ENCODE peak calls at places on chromosome 2, in ten cellular contexts. One of them, this sample, is unnamed.

GRCh38 chr2:7730449-7730848 is 813.2 kb downstream of the RNF144A start:
- DNase-seq in natural killer cell: no peak
- DNase-seq in posterior vena cava: no peak
- DNase-seq in thoracic aorta: no peak
- DNase-seq in cardiac muscle cell: no peak
- DNase-seq in stimulated activated CD4-positive, alpha-beta T cell treated with anti-CD3 and anti-CD28 coated beads, Interleukin-2, amount 100 ng/mL, for 48 hours: no peak
- DNase-seq in EL: no peak
- DNase-seq in HFFc6: no peak
- DNase-seq in HT1080: no peak
- DNase-seq in activated CD8-positive, alpha-beta T cell treated with anti-CD3 and anti-CD28 coated beads for 36 hours: peak
- DNase-seq in this sample: no peak

GRCh38 chr2:214545881-214546280 is 135.0 kb downstream of the VWC2L start:
- DNase-seq in natural killer cell: no peak
- DNase-seq in posterior vena cava: no peak
- DNase-seq in thoracic aorta: no peak
- DNase-seq in cardiac muscle cell: no peak
- DNase-seq in stimulated activated CD4-positive, alpha-beta T cell treated with anti-CD3 and anti-CD28 coated beads, Interleukin-2, amount 100 ng/mL, for 48 hours: no peak
- DNase-seq in EL: no peak
- DNase-seq in HFFc6: no peak
- DNase-seq in HT1080: no peak
- DNase-seq in activated CD8-positive, alpha-beta T cell treated with anti-CD3 and anti-CD28 coated beads for 36 hours: no peak
- DNase-seq in this sample: no peak

GRCh38 chr2:26555246-26556133 is 77.6 kb upstream of the OTOF start:
- DNase-seq in natural killer cell: no peak
- DNase-seq in posterior vena cava: peak
- DNase-seq in thoracic aorta: no peak
- DNase-seq in cardiac muscle cell: no peak
- DNase-seq in stimulated activated CD4-positive, alpha-beta T cell treated with anti-CD3 and anti-CD28 coated beads, Interleukin-2, amount 100 ng/mL, for 48 hours: no peak
- DNase-seq in EL: peak
- DNase-seq in HFFc6: no peak
- DNase-seq in HT1080: no peak
- DNase-seq in activated CD8-positive, alpha-beta T cell treated with anti-CD3 and anti-CD28 coated beads for 36 hours: no peak
- DNase-seq in this sample: no peak

GRCh38 chr2:10303634-10304378 is 1.1 kb downstream of the HPCAL1 start:
- DNase-seq in natural killer cell: peak
- DNase-seq in posterior vena cava: peak
- DNase-seq in thoracic aorta: no peak
- DNase-seq in cardiac muscle cell: peak
- DNase-seq in stimulated activated CD4-positive, alpha-beta T cell treated with anti-CD3 and anti-CD28 coated beads, Interleukin-2, amount 100 ng/mL, for 48 hours: peak
- DNase-seq in EL: peak
- DNase-seq in HFFc6: peak
- DNase-seq in HT1080: peak
- DNase-seq in activated CD8-positive, alpha-beta T cell treated with anti-CD3 and anti-CD28 coated beads for 36 hours: peak
- DNase-seq in this sample: peak

GRCh38 chr2:100742884-100743283 is 77.1 kb upstream of the NPAS2 start:
- DNase-seq in natural killer cell: no peak
- DNase-seq in posterior vena cava: no peak
- DNase-seq in thoracic aorta: no peak
- DNase-seq in cardiac muscle cell: no peak
- DNase-seq in stimulated activated CD4-positive, alpha-beta T cell treated with anti-CD3 and anti-CD28 coated beads, Interleukin-2, amount 100 ng/mL, for 48 hours: no peak
- DNase-seq in EL: peak
- DNase-seq in HFFc6: peak
- DNase-seq in HT1080: no peak
- DNase-seq in activated CD8-positive, alpha-beta T cell treated with anti-CD3 and anti-CD28 coated beads for 36 hours: no peak
- DNase-seq in this sample: no peak

GRCh38 chr2:88765154-88765948 is 73.9 kb downstream of the RPIA start:
- DNase-seq in natural killer cell: no peak
- DNase-seq in posterior vena cava: peak
- DNase-seq in thoracic aorta: no peak
- DNase-seq in cardiac muscle cell: peak
- DNase-seq in stimulated activated CD4-positive, alpha-beta T cell treated with anti-CD3 and anti-CD28 coated beads, Interleukin-2, amount 100 ng/mL, for 48 hours: peak
- DNase-seq in EL: peak
- DNase-seq in HFFc6: peak
- DNase-seq in HT1080: no peak
- DNase-seq in activated CD8-positive, alpha-beta T cell treated with anti-CD3 and anti-CD28 coated beads for 36 hours: peak
- DNase-seq in this sample: peak

GRCh38 chr2:152236191-152236925 is 60.8 kb upstream of the STAM2 start:
- DNase-seq in natural killer cell: no peak
- DNase-seq in posterior vena cava: no peak
- DNase-seq in thoracic aorta: no peak
- DNase-seq in cardiac muscle cell: no peak
- DNase-seq in stimulated activated CD4-positive, alpha-beta T cell treated with anti-CD3 and anti-CD28 coated beads, Interleukin-2, amount 100 ng/mL, for 48 hours: no peak
- DNase-seq in EL: no peak
- DNase-seq in HFFc6: no peak
- DNase-seq in HT1080: no peak
- DNase-seq in activated CD8-positive, alpha-beta T cell treated with anti-CD3 and anti-CD28 coated beads for 36 hours: no peak
- DNase-seq in this sample: no peak

GRCh38 chr2:196293751-196294486 is 122.5 kb upstream of the STK17B start:
- DNase-seq in natural killer cell: no peak
- DNase-seq in posterior vena cava: no peak
- DNase-seq in thoracic aorta: no peak
- DNase-seq in cardiac muscle cell: no peak
- DNase-seq in stimulated activated CD4-positive, alpha-beta T cell treated with anti-CD3 and anti-CD28 coated beads, Interleukin-2, amount 100 ng/mL, for 48 hours: no peak
- DNase-seq in EL: peak
- DNase-seq in HFFc6: peak
- DNase-seq in HT1080: peak
- DNase-seq in activated CD8-positive, alpha-beta T cell treated with anti-CD3 and anti-CD28 coated beads for 36 hours: no peak
- DNase-seq in this sample: no peak

GRCh38 chr2:189300917-189301316 is 121.4 kb upstream of the COL5A2 start:
- DNase-seq in natural killer cell: no peak
- DNase-seq in posterior vena cava: no peak
- DNase-seq in thoracic aorta: no peak
- DNase-seq in cardiac muscle cell: no peak
- DNase-seq in stimulated activated CD4-positive, alpha-beta T cell treated with anti-CD3 and anti-CD28 coated beads, Interleukin-2, amount 100 ng/mL, for 48 hours: no peak
- DNase-seq in EL: no peak
- DNase-seq in HFFc6: no peak
- DNase-seq in HT1080: no peak
- DNase-seq in activated CD8-positive, alpha-beta T cell treated with anti-CD3 and anti-CD28 coated beads for 36 hours: peak
- DNase-seq in this sample: no peak

GRCh38 chr2:145421841-145422240 is 901.9 kb upstream of the ZEB2 start:
- DNase-seq in natural killer cell: no peak
- DNase-seq in posterior vena cava: no peak
- DNase-seq in thoracic aorta: no peak
- DNase-seq in cardiac muscle cell: no peak
- DNase-seq in stimulated activated CD4-positive, alpha-beta T cell treated with anti-CD3 and anti-CD28 coated beads, Interleukin-2, amount 100 ng/mL, for 48 hours: no peak
- DNase-seq in EL: peak
- DNase-seq in HFFc6: peak
- DNase-seq in HT1080: peak
- DNase-seq in activated CD8-positive, alpha-beta T cell treated with anti-CD3 and anti-CD28 coated beads for 36 hours: no peak
- DNase-seq in this sample: no peak

GRCh38 chr2:127913808-127914457 is 28.2 kb upstream of the AMMECR1L start:
- DNase-seq in natural killer cell: no peak
- DNase-seq in posterior vena cava: no peak
- DNase-seq in thoracic aorta: no peak
- DNase-seq in cardiac muscle cell: no peak
- DNase-seq in stimulated activated CD4-positive, alpha-beta T cell treated with anti-CD3 and anti-CD28 coated beads, Interleukin-2, amount 100 ng/mL, for 48 hours: no peak
- DNase-seq in EL: no peak
- DNase-seq in HFFc6: no peak
- DNase-seq in HT1080: peak
- DNase-seq in activated CD8-positive, alpha-beta T cell treated with anti-CD3 and anti-CD28 coated beads for 36 hours: no peak
- DNase-seq in this sample: no peak

GRCh38 chr2:105802587-105802986 is 57.9 kb downstream of the NCK2 start:
- DNase-seq in natural killer cell: peak
- DNase-seq in posterior vena cava: no peak
- DNase-seq in thoracic aorta: no peak
- DNase-seq in cardiac muscle cell: no peak
- DNase-seq in stimulated activated CD4-positive, alpha-beta T cell treated with anti-CD3 and anti-CD28 coated beads, Interleukin-2, amount 100 ng/mL, for 48 hours: peak
- DNase-seq in EL: no peak
- DNase-seq in HFFc6: no peak
- DNase-seq in HT1080: no peak
- DNase-seq in activated CD8-positive, alpha-beta T cell treated with anti-CD3 and anti-CD28 coated beads for 36 hours: peak
- DNase-seq in this sample: no peak

GRCh38 chr2:46365913-46366674 is 68.9 kb downstream of the EPAS1 start:
- DNase-seq in natural killer cell: no peak
- DNase-seq in posterior vena cava: no peak
- DNase-seq in thoracic aorta: no peak
- DNase-seq in cardiac muscle cell: no peak
- DNase-seq in stimulated activated CD4-positive, alpha-beta T cell treated with anti-CD3 and anti-CD28 coated beads, Interleukin-2, amount 100 ng/mL, for 48 hours: no peak
- DNase-seq in EL: no peak
- DNase-seq in HFFc6: peak
- DNase-seq in HT1080: peak
- DNase-seq in activated CD8-positive, alpha-beta T cell treated with anti-CD3 and anti-CD28 coated beads for 36 hours: no peak
- DNase-seq in this sample: peak

GRCh38 chr2:127016329-127016728 is 90.6 kb downstream of the BIN1 start:
- DNase-seq in natural killer cell: no peak
- DNase-seq in posterior vena cava: no peak
- DNase-seq in thoracic aorta: no peak
- DNase-seq in cardiac muscle cell: no peak
- DNase-seq in stimulated activated CD4-positive, alpha-beta T cell treated with anti-CD3 and anti-CD28 coated beads, Interleukin-2, amount 100 ng/mL, for 48 hours: no peak
- DNase-seq in EL: no peak
- DNase-seq in HFFc6: no peak
- DNase-seq in HT1080: no peak
- DNase-seq in activated CD8-positive, alpha-beta T cell treated with anti-CD3 and anti-CD28 coated beads for 36 hours: no peak
- DNase-seq in this sample: no peak

GRCh38 chr2:20706786-20707185 is 39.8 kb downstream of the GDF7 start:
- DNase-seq in natural killer cell: no peak
- DNase-seq in posterior vena cava: no peak
- DNase-seq in thoracic aorta: no peak
- DNase-seq in cardiac muscle cell: no peak
- DNase-seq in stimulated activated CD4-positive, alpha-beta T cell treated with anti-CD3 and anti-CD28 coated beads, Interleukin-2, amount 100 ng/mL, for 48 hours: no peak
- DNase-seq in EL: no peak
- DNase-seq in HFFc6: no peak
- DNase-seq in HT1080: no peak
- DNase-seq in activated CD8-positive, alpha-beta T cell treated with anti-CD3 and anti-CD28 coated beads for 36 hours: no peak
- DNase-seq in this sample: no peak

GRCh38 chr2:124034265-124034664 is 9.2 kb downstream of the CNTNAP5 start:
- DNase-seq in natural killer cell: no peak
- DNase-seq in posterior vena cava: no peak
- DNase-seq in thoracic aorta: no peak
- DNase-seq in cardiac muscle cell: no peak
- DNase-seq in stimulated activated CD4-positive, alpha-beta T cell treated with anti-CD3 and anti-CD28 coated beads, Interleukin-2, amount 100 ng/mL, for 48 hours: no peak
- DNase-seq in EL: no peak
- DNase-seq in HFFc6: no peak
- DNase-seq in HT1080: peak
- DNase-seq in activated CD8-positive, alpha-beta T cell treated with anti-CD3 and anti-CD28 coated beads for 36 hours: no peak
- DNase-seq in this sample: no peak

GRCh38 chr2:26780203-26780760 is 5.6 kb upstream of the CENPA start:
- DNase-seq in natural killer cell: no peak
- DNase-seq in posterior vena cava: peak
- DNase-seq in thoracic aorta: no peak
- DNase-seq in cardiac muscle cell: no peak
- DNase-seq in stimulated activated CD4-positive, alpha-beta T cell treated with anti-CD3 and anti-CD28 coated beads, Interleukin-2, amount 100 ng/mL, for 48 hours: no peak
- DNase-seq in EL: no peak
- DNase-seq in HFFc6: no peak
- DNase-seq in HT1080: no peak
- DNase-seq in activated CD8-positive, alpha-beta T cell treated with anti-CD3 and anti-CD28 coated beads for 36 hours: no peak
- DNase-seq in this sample: no peak

This sample was measured in kidney.